ENCODE peak calls at places on chromosomes 12 and 14, in four cellular contexts. W is A549, A is progenitor cell of endocrine pancreas, B is BE2C. N is an unnamed sample.

GRCh38 chr12:123089631-123090353 is 61.1 kb downstream of the PITPNM2 start:
- DNase-seq in A (no peak), W (peak), B (no peak), N (no peak)

GRCh38 chr14:56422703-56423213 is 156.8 kb upstream of the TMEM260 start:
- DNase-seq in B (peak), W (peak), A (no peak), N (no peak)

GRCh38 chr14:34211732-34212131 is 250.3 kb downstream of the SPTSSA start:
- DNase-seq in A (no peak), B (no peak), W (no peak), N (no peak)

GRCh38 chr14:72708708-72709475 is 185.0 kb downstream of the DPF3 start:
- DNase-seq in W (no peak), A (no peak), B (no peak), N (no peak)

GRCh38 chr14:85731198-85731597 is 201.3 kb downstream of the FLRT2 start:
- DNase-seq in W (no peak), B (no peak), A (no peak), N (no peak)

GRCh38 chr12:57518920-57519757 is 1.2 kb downstream of the DDIT3 start:
- DNase-seq in A (no peak), W (peak), B (peak), N (no peak)

GRCh38 chr14:66009104-66009503 is 477.1 kb upstream of the CCDC196 start:
- DNase-seq in B (no peak), W (peak), A (no peak), N (no peak)

GRCh38 chr12:88856201-88856600 is 275.9 kb upstream of the KITLG start:
- DNase-seq in A (no peak), B (no peak), W (no peak), N (no peak)

GRCh38 chr12:42962384-42962783 is 372.8 kb upstream of the PRICKLE1 start:
- DNase-seq in B (no peak), A (no peak), W (no peak), N (no peak)

GRCh38 chr12:27319394-27319793 is 13.2 kb upstream of the BMAL2 start:
- DNase-seq in B (no peak), W (no peak), A (no peak), N (no peak)

GRCh38 chr14:81474156-81474492 is 59.5 kb downstream of the SEL1L start:
- DNase-seq in B (no peak), A (no peak), W (no peak), N (no peak)

GRCh38 chr14:20680363-20680762 is 4.0 kb upstream of the RNASE4 start:
- DNase-seq in B (no peak), W (no peak), A (no peak), N (no peak)

GRCh38 chr14:90608925-90609324 is 207.3 kb downstream of the TTC7B start:
- DNase-seq in W (no peak), A (no peak), B (no peak), N (no peak)

GRCh38 chr14:99980299-99980698 is 84.9 kb upstream of the EVL start:
- DNase-seq in B (no peak), W (no peak), A (no peak), N (no peak)

GRCh38 chr12:49037947-49038237 is 19.3 kb upstream of the PRKAG1 start:
- DNase-seq in A (no peak), W (no peak), B (no peak), N (no peak)

GRCh38 chr14:101250336-101250947 is 310.9 kb upstream of the DIO3 start:
- DNase-seq in B (no peak), A (no peak), W (no peak), N (no peak)

GRCh38 chr12:11638271-11638916 is 11.1 kb upstream of the ETV6 start:
- DNase-seq in W (no peak), A (no peak), B (no peak), N (no peak)

GRCh38 chr14:100383727-100384158 is 60.6 kb downstream of the SLC25A47 start:
- DNase-seq in A (peak), B (peak), W (peak), N (no peak)

GRCh38 chr14:57486767-57487379 is 6.8 kb downstream of the CCDC198 start:
- DNase-seq in W (no peak), A (no peak), B (peak), N (no peak)

GRCh38 chr14:88323520-88324199 is 591 bp upstream of the KCNK10 start:
- DNase-seq in W (no peak), B (peak), A (peak), N (peak)

GRCh38 chr12:14402697-14403096 is 37.2 kb downstream of the ATF7IP start:
- DNase-seq in W (no peak), A (no peak), B (no peak), N (no peak)

GRCh38 chr12:52975204-52975603 is 26.3 kb downstream of the KRT18 start:
- DNase-seq in B (no peak), A (no peak), W (no peak), N (no peak)

GRCh38 chr12:52230364-52231281 is 2.4 kb upstream of the KRT7 start:
- DNase-seq in A (no peak), W (no peak), B (no peak), N (no peak)

GRCh38 chr12:541676-542289 is 82.0 kb downstream of the B4GALNT3 start:
- DNase-seq in A (no peak), W (no peak), B (no peak), N (no peak)
- TF ChIP-seq CTCF in A (no peak), W (no peak), B (no peak), N (no peak)

GRCh38 chr12:19867151-19867550 is 427.9 kb downstream of the AEBP2 start:
- DNase-seq in W (no peak), A (no peak), B (no peak), N (no peak)
- TF ChIP-seq CTCF in W (no peak), A (no peak), B (no peak), N (no peak)

GRCh38 chr14:44771495-44771894 is 190.3 kb downstream of the KLHL28 start:
- DNase-seq in W (no peak), B (no peak), A (no peak), N (no peak)
- TF ChIP-seq CTCF in W (no peak), B (no peak), A (no peak), N (no peak)

DNA sequence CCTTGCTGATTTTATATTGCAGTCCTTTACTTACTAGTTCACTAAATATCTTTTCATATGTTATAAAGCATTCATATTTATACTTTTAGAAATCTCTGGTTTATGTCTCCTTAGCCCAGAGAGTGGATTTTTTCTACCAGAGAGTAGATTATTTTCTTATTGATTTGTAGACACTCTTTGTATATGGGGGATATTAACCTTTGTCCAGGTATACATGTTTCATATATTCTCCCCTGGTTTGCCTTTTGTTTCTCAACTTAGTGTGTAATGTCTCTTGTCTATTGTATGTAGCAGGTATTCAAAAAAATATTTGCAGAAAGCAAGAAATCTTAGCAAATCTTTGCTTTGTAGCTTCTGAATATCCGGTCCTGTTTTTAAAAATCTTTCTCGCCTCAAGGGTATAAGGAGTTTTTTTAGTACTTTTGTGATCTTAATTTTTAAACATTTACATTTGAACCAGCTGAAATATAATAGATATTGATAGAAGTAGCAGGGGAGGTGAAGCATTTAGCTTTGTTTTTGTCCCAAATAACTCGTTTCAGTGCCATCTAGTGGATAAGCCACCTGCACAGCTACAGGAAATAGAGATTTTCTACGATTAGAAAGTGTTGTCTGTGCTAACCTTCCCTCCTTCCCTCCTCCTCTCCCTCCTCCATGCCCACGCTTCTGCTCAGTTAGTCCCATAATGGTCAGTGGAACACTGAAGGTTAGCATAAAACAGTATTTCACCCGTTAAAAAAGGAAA is 97.0 kb downstream of the PHETA1 start:
- DNase-seq in B (no peak), A (no peak), W (no peak), N (no peak)
- TF ChIP-seq CTCF in B (peak), A (peak), W (peak), N (peak)

DNA sequence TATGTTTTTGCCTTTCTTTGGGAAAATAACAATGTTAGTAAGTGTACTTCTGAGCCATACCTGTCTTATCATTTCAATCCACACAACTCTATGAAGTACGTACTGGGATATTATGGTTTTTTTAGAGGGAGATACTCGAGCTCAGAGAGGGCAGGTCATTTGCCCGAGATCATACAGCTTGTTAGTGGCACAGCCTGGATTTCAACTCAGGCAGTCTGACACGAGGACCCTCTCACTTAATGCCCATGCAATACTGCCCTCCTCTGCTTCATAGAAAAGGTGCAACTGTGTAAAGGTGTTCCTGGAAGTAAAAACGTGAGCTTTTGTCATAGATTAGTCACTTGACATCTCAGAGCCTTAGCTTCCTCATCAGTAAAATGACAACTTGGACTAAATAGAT is 128.0 kb downstream of the NDUFA12 start:
- DNase-seq in W (peak), B (peak), A (no peak), N (no peak)
- TF ChIP-seq CTCF in W (peak), B (peak), A (peak), N (peak)

GRCh38 chr12:15978431-15978950 is 67.4 kb downstream of the DERA start:
- DNase-seq in W (no peak), B (no peak), A (no peak), N (no peak)

GRCh38 chr12:15982471-15982870 is 71.3 kb downstream of the DERA start:
- DNase-seq in A (no peak), W (peak), B (no peak), N (no peak)

GRCh38 chr12:15982071-15982470 is 70.9 kb downstream of the DERA start:
- DNase-seq in B (no peak), A (no peak), W (no peak), N (no peak)

GRCh38 chr12:15977999-15978398 is 66.9 kb downstream of the DERA start:
- DNase-seq in A (no peak), B (no peak), W (no peak), N (no peak)

GRCh38 chr12:15979096-15980091 is 68.3 kb downstream of the DERA start:
- DNase-seq in W (peak), A (no peak), B (peak), N (no peak)
- TF ChIP-seq CTCF in W (no peak), A (peak), B (peak), N (peak)

GRCh38 chr12:79420146-79420618 is 270.6 kb downstream of the PAWR start:
- DNase-seq in A (no peak), B (no peak), W (peak), N (no peak)
- TF ChIP-seq CTCF in A (peak), B (peak), W (peak), N (peak)